ENCODE peak calls at places on chromosomes 11 and 22, in ten cellular contexts. G is endothelial cell; E is lower leg skin; Q is fibroblast of mammary gland; B is HFF-Myc; M is H4; R is fibroblast of lung; F is astrocyte of the hippocampus; N is activated CD8-positive, alpha-beta memory T cell treated with anti-CD3 and anti-CD28 coated beads, Interleukin-2, amount 50 U/mL, for 4 hours; T is foreskin fibroblast. Z is an unnamed sample.

GRCh38 chr11:95074806-95075563 is 8.3 kb downstream of the SRSF8 start:
- DNase-seq in T (no peak), G (no peak), E (no peak), Q (no peak), F (peak; percentile 23), B (no peak), R (no peak), M (no peak), N (no peak), Z (no peak)

GRCh38 chr22:39589880-39590279 is 19.3 kb downstream of the CACNA1I start:
- DNase-seq in B (no peak), E (no peak), R (no peak), M (no peak), Q (no peak), F (peak; percentile 55), G (no peak), T (no peak), N (no peak), Z (no peak)

GRCh38 chr11:78562398-78562797 is 12.3 kb downstream of the NARS2 start:
- DNase-seq in M (no peak), Q (peak; percentile 62), F (peak; percentile 65), G (no peak), E (no peak), T (no peak), R (peak; percentile 79), B (no peak), N (no peak), Z (no peak)

GRCh38 chr22:17743661-17744411 is 30.4 kb downstream of the BID start:
- DNase-seq in R (no peak), N (no peak), B (no peak), E (no peak), T (no peak), G (no peak), F (no peak), Q (no peak), M (no peak), Z (no peak)

GRCh38 chr22:33889748-33890147 is 30.5 kb downstream of the LARGE1 start:
- DNase-seq in R (no peak), G (no peak), E (no peak), F (no peak), T (no peak), B (no peak), N (no peak), Q (no peak), M (no peak), Z (no peak)

GRCh38 chr11:128653828-128654231 is 40.0 kb upstream of the FLI1 start:
- DNase-seq in T (no peak), F (peak; percentile 61), R (peak; percentile 67), B (no peak), M (no peak), N (no peak), E (peak; percentile 62), G (no peak), Q (peak; percentile 16), Z (no peak)

GRCh38 chr11:1936781-1937615 is 10.1 kb upstream of the MRPL23 start:
- DNase-seq in Q (no peak), M (no peak), G (peak; percentile 2), N (no peak), F (no peak), T (no peak), R (no peak), E (no peak), B (no peak), Z (no peak)

GRCh38 chr11:28938091-28938490 is 829.9 kb downstream of the METTL15 start:
- DNase-seq in Q (no peak), F (peak; percentile 6), N (no peak), T (no peak), E (no peak), G (no peak), B (no peak), M (peak; percentile 50), R (no peak), Z (no peak)

GRCh38 chr22:40519948-40520331 is 116.6 kb downstream of the MRTFA start:
- DNase-seq in Q (no peak), M (no peak), G (no peak), R (no peak), T (no peak), F (no peak), N (no peak), E (no peak), B (no peak), Z (no peak)

GRCh38 chr11:99418927-99419707 is 398.4 kb downstream of the CNTN5 start:
- DNase-seq in N (no peak), G (no peak), R (peak; percentile 0), T (no peak), Q (no peak), E (no peak), F (no peak), B (no peak), M (peak; percentile 37), Z (no peak)

GRCh38 chr11:10329935-10330334 is 25.1 kb downstream of the ADM start:
- DNase-seq in B (no peak), F (peak; percentile 57), E (no peak), R (peak; percentile 89), M (no peak), G (no peak), Q (peak; percentile 97), T (peak; percentile 88), N (no peak), Z (no peak)

GRCh38 chr11:129989437-129989836 is 13.2 kb downstream of the PRDM10 start:
- DNase-seq in E (no peak), F (no peak), M (no peak), T (no peak), B (no peak), R (no peak), G (no peak), N (no peak), Q (no peak), Z (no peak)

GRCh38 chr11:60005360-60005759 is 11.6 kb upstream of the OOSP4B start:
- DNase-seq in F (no peak), E (no peak), R (no peak), N (no peak), B (no peak), Q (no peak), T (no peak), G (no peak), M (no peak), Z (no peak)

GRCh38 chr11:1307163-1307870 is 2.1 kb downstream of the TOLLIP start:
- DNase-seq in Q (no peak), E (no peak), T (no peak), B (no peak), N (no peak), M (peak; percentile 5), F (no peak), G (no peak), R (no peak), Z (no peak)

GRCh38 chr11:6448574-6448973 is 7.8 kb upstream of the HPX start:
- DNase-seq in G (no peak), E (no peak), F (no peak), B (no peak), T (no peak), N (no peak), R (no peak), Q (no peak), M (no peak), Z (no peak)

GRCh38 chr22:48257690-48258065 is 1495.2 kb downstream of the TBC1D22A start:
- DNase-seq in N (no peak), M (no peak), B (no peak), G (no peak), E (no peak), F (no peak), R (no peak), Q (no peak), T (no peak), Z (no peak)

GRCh38 chr11:128694618-128695481 is 978 bp downstream of the FLI1 start:
- DNase-seq in F (peak; percentile 55), N (peak; percentile 39), Q (no peak), T (no peak), M (no peak), R (peak; percentile 41), G (no peak), B (no peak), E (no peak), Z (no peak)

Z was measured in HAP-1.